ENCODE peak calls at places on chromosomes 12 and 14, in six cellular contexts. J, H, V, Q, G and P are unnamed samples.
A peak's percentile ranks its signal among the peaks of the same experiment; 100 is the strongest.

GRCh38 chr12:49536526-49537195 is 2.2 kb upstream of the KCNH3 start:
- DNase-seq in J (no peak), V (no peak), G (no peak), H (no peak), Q (no peak), P (no peak)

GRCh38 chr12:99985129-99985570 is 414 bp upstream of the ANKS1B start:
- DNase-seq in J (peak; percentile 14), H (no peak), Q (no peak), V (no peak), G (no peak), P (no peak)

GRCh38 chr12:128298091-128298490 is 31.1 kb downstream of the TMEM132C start:
- DNase-seq in G (no peak), Q (no peak), J (no peak), H (no peak), V (no peak), P (no peak)

GRCh38 chr12:121503395-121503794 is 77.4 kb downstream of the KDM2B start:
- DNase-seq in Q (no peak), G (no peak), H (no peak), V (no peak), J (no peak), P (no peak)

GRCh38 chr14:102819790-102820330 is 42.6 kb downstream of the TRAF3 start:
- DNase-seq in V (no peak), G (no peak), Q (no peak), H (no peak), J (no peak), P (no peak)

GRCh38 chr12:19613051-19613535 is 173.8 kb downstream of the AEBP2 start:
- DNase-seq in V (no peak), G (no peak), Q (no peak), H (no peak), J (no peak), P (no peak)

GRCh38 chr12:122859303-122860051 is 24.2 kb downstream of the HIP1R start:
- DNase-seq in J (no peak), V (no peak), H (no peak), G (no peak), Q (no peak), P (no peak)

GRCh38 chr14:65478017-65478416 is 65.5 kb downstream of the FUT8 start:
- DNase-seq in G (no peak), J (no peak), Q (no peak), H (no peak), V (no peak), P (no peak)

GRCh38 chr14:20707622-20708021 is 19.1 kb downstream of the ANG start:
- DNase-seq in G (peak; percentile 90), V (no peak), Q (no peak), J (peak; percentile 47), H (no peak), P (no peak)

GRCh38 chr14:20631023-20631820 is 10.3 kb downstream of the OR6S1 start:
- DNase-seq in Q (no peak), V (no peak), J (peak; percentile 53), G (peak; percentile 71), H (peak; percentile 56), P (no peak)

GRCh38 chr12:19035552-19035951 is 94.0 kb upstream of the PLEKHA5 start:
- DNase-seq in V (peak; percentile 44), H (no peak), G (no peak), Q (no peak), J (peak; percentile 87), P (no peak)

GRCh38 chr12:48863296-48863695 is 2.4 kb downstream of the RND1 start:
- DNase-seq in J (no peak), G (no peak), H (no peak), V (no peak), Q (no peak), P (no peak)

GRCh38 chr14:100440207-100440631 is 117.1 kb downstream of the SLC25A47 start:
- DNase-seq in V (no peak), G (peak; percentile 85), H (peak; percentile 15), Q (peak; percentile 19), J (peak; percentile 85), P (no peak)

GRCh38 chr14:59389936-59390335 is 75.2 kb downstream of the GPR135 start:
- DNase-seq in Q (no peak), H (no peak), J (no peak), V (no peak), G (no peak), P (no peak)

GRCh38 chr14:76133103-76133502 is 18.6 kb upstream of the GPATCH2L start:
- DNase-seq in J (peak; percentile 11), H (no peak), V (no peak), G (peak; percentile 21), Q (no peak), P (no peak)

GRCh38 chr12:21879312-21879711 is 61.9 kb downstream of the ABCC9 start:
- DNase-seq in G (no peak), Q (no peak), V (no peak), H (no peak), J (no peak), P (no peak)

GRCh38 chr12:55934343-55934742 is 3.4 kb downstream of the DGKA start:
- DNase-seq in J (no peak), V (no peak), G (no peak), Q (no peak), H (no peak), P (no peak)

GRCh38 chr12:11981174-11981733 is 89.5 kb upstream of the BCL2L14 start:
- DNase-seq in Q (no peak), J (peak; percentile 61), H (peak; percentile 90), G (no peak), V (no peak), P (peak; percentile 30)

GRCh38 chr14:49653508-49653907 is 18.5 kb upstream of the DNAAF2 start:
- DNase-seq in H (no peak), Q (no peak), G (no peak), J (no peak), V (no peak), P (no peak)

GRCh38 chr14:87411370-87411769 is 581.6 kb downstream of the GALC start:
- DNase-seq in Q (no peak), V (no peak), J (no peak), H (no peak), G (no peak), P (no peak)

GRCh38 chr12:6689000-6689882 is at the start of gene ZNF384:
- DNase-seq in H (peak; percentile 97), V (peak; percentile 99), G (peak; percentile 100), J (peak; percentile 99), Q (peak; percentile 98), P (peak; percentile 91)

GRCh38 chr14:21070083-21070609 is at the start of gene ARHGEF40:
- DNase-seq in G (peak; percentile 60), J (peak; percentile 58), H (no peak), V (no peak), Q (peak; percentile 51), P (no peak)

GRCh38 chr14:100129161-100129589 is 30.3 kb downstream of the DEGS2 start:
- DNase-seq in Q (no peak), G (no peak), V (no peak), J (peak; percentile 23), H (no peak), P (no peak)

GRCh38 chr14:38391334-38391733 is 135.4 kb upstream of the CLEC14A start:
- DNase-seq in J (peak; percentile 45), V (no peak), G (no peak), H (no peak), Q (no peak), P (no peak)

GRCh38 chr14:51304428-51304827 is 64.4 kb downstream of the TMX1 start:
- DNase-seq in V (no peak), G (peak; percentile 92), H (no peak), Q (no peak), J (peak; percentile 90), P (no peak)

GRCh38 chr14:104496095-104496494 is 83.5 kb upstream of the C14orf180 start:
- DNase-seq in V (no peak), G (no peak), H (no peak), Q (no peak), J (no peak), P (no peak)

GRCh38 chr14:76446486-76446885 is 70.5 kb downstream of the ESRRB start:
- DNase-seq in J (no peak), Q (no peak), V (no peak), G (no peak), H (no peak), P (no peak)

GRCh38 chr12:82740129-82741000 is 53.7 kb downstream of the TMTC2 start:
- DNase-seq in H (no peak), Q (no peak), V (peak; percentile 8), G (peak; percentile 59), J (peak; percentile 89), P (no peak)

GRCh38 chr12:111451649-111452129 is 46.0 kb downstream of the SH2B3 start:
- DNase-seq in Q (no peak), V (no peak), G (peak; percentile 68), J (peak; percentile 37), H (peak; percentile 72), P (no peak)

GRCh38 chr12:107917912-107918800 is 143.7 kb downstream of the ASCL4 start:
- DNase-seq in G (peak; percentile 56), J (peak; percentile 4), H (no peak), Q (no peak), V (no peak), P (no peak)

GRCh38 chr12:91954326-91954725 is 191.3 kb downstream of the BTG1 start:
- DNase-seq in H (no peak), Q (no peak), J (no peak), G (no peak), V (no peak), P (no peak)

GRCh38 chr12:12943589-12944260 is 8.2 kb downstream of the GPRC5D start:
- DNase-seq in G (no peak), J (peak; percentile 12), H (no peak), Q (no peak), V (no peak), P (no peak)

GRCh38 chr14:50533806-50534205 is 1.4 kb upstream of the MAP4K5 start:
- DNase-seq in Q (no peak), G (peak; percentile 16), J (peak; percentile 53), H (no peak), V (no peak), P (no peak)

GRCh38 chr12:12723147-12723680 is 6.0 kb downstream of the CDKN1B start:
- DNase-seq in H (no peak), J (peak; percentile 25), G (peak; percentile 36), Q (no peak), V (no peak), P (no peak)

GRCh38 chr14:94485944-94486841 is 10.2 kb upstream of the SERPINA9 start:
- DNase-seq in G (peak; percentile 73), Q (no peak), V (peak; percentile 18), H (peak; percentile 7), J (peak; percentile 34), P (peak; percentile 23)

GRCh38 chr14:94307410-94307992 is 14.4 kb upstream of the SERPINA10 start:
- DNase-seq in J (no peak), G (no peak), Q (no peak), H (no peak), V (no peak), P (no peak)

GRCh38 chr12:4412462-4412861 is 33.0 kb upstream of the FGF23 start:
- DNase-seq in J (no peak), V (no peak), Q (no peak), G (no peak), H (no peak), P (no peak)

GRCh38 chr14:80973918-80974317 is 18.5 kb downstream of the TSHR start:
- DNase-seq in V (no peak), H (peak; percentile 8), J (peak; percentile 83), Q (no peak), G (peak; percentile 62), P (no peak)

GRCh38 chr14:88588081-88588480 is 25.2 kb downstream of the ZC3H14 start:
- DNase-seq in J (no peak), Q (no peak), G (no peak), V (no peak), H (no peak), P (no peak)